ENCODE peak calls at places on chromosomes 5 and 9, in eight cellular contexts. S, R, V, G, E, A, U and K are unnamed samples.

GRCh38 chr5:160159991-160160826 is 41.0 kb upstream of the PWWP2A start:
- DNase-seq in S (no peak), R (no peak), V (no peak), G (no peak), E (no peak), A (no peak), U (no peak), K (no peak)

GRCh38 chr5:142871880-142872200 is 101.7 kb downstream of the ARHGAP26 start:
- DNase-seq in S (peak), R (no peak), V (no peak), G (no peak), E (no peak), A (no peak), U (no peak), K (no peak)

GRCh38 chr9:79012561-79012960 is 559.2 kb upstream of the TLE4 start:
- DNase-seq in S (no peak), R (no peak), V (no peak), G (no peak), E (no peak), A (no peak), U (no peak), K (no peak)

GRCh38 chr5:149581192-149581861 is at the start of gene ARHGEF37:
- DNase-seq in S (peak), R (peak), V (peak), G (peak), E (peak), A (peak), U (peak), K (peak)

GRCh38 chr9:134707031-134707680 is 65.6 kb downstream of the COL5A1 start:
- DNase-seq in S (no peak), R (peak), V (peak), G (peak), E (no peak), A (no peak), U (peak), K (no peak)

GRCh38 chr5:139708877-139709586 is 60.9 kb downstream of the CXXC5 start:
- DNase-seq in S (peak), R (peak), V (no peak), G (peak), E (no peak), A (no peak), U (no peak), K (no peak)

GRCh38 chr5:125083932-125084331 is 337.5 kb upstream of the ZNF608 start:
- DNase-seq in S (no peak), R (no peak), V (no peak), G (no peak), E (no peak), A (no peak), U (no peak), K (no peak)

GRCh38 chr5:112757468-112758208 is 20.0 kb downstream of the APC start:
- DNase-seq in S (no peak), R (no peak), V (no peak), G (no peak), E (no peak), A (peak), U (no peak), K (peak)

GRCh38 chr5:56190500-56190899 is 42.6 kb downstream of the ANKRD55 start:
- DNase-seq in S (peak), R (no peak), V (no peak), G (no peak), E (peak), A (peak), U (no peak), K (no peak)

GRCh38 chr5:123099514-123100151 is 10.6 kb downstream of the PRDM6 start:
- DNase-seq in S (peak), R (no peak), V (peak), G (peak), E (no peak), A (no peak), U (no peak), K (no peak)

GRCh38 chr5:40676643-40677333 is 2.9 kb upstream of the PTGER4 start:
- DNase-seq in S (no peak), R (no peak), V (no peak), G (peak), E (no peak), A (no peak), U (no peak), K (no peak)

GRCh38 chr5:163408311-163408923 is 29.0 kb upstream of the CCNG1 start:
- DNase-seq in S (peak), R (no peak), V (peak), G (peak), E (peak), A (peak), U (peak), K (peak)

GRCh38 chr9:105698348-105698747 is 4.0 kb downstream of the TMEM38B start:
- DNase-seq in S (no peak), R (no peak), V (no peak), G (no peak), E (no peak), A (no peak), U (no peak), K (no peak)

GRCh38 chr9:123893831-123894460 is 36.0 kb downstream of the DENND1A start:
- DNase-seq in S (no peak), R (no peak), V (no peak), G (no peak), E (no peak), A (no peak), U (no peak), K (no peak)

GRCh38 chr5:108212775-108213346 is 169.0 kb downstream of the FBXL17 start:
- DNase-seq in S (peak), R (no peak), V (no peak), G (no peak), E (no peak), A (no peak), U (no peak), K (no peak)

GRCh38 chr9:95043826-95044225 is 273.7 kb downstream of the FANCC start:
- DNase-seq in S (no peak), R (no peak), V (no peak), G (no peak), E (no peak), A (no peak), U (no peak), K (no peak)

GRCh38 chr5:60395712-60396329 is 304.1 kb downstream of the DEPDC1B start:
- DNase-seq in S (no peak), R (no peak), V (no peak), G (no peak), E (no peak), A (no peak), U (no peak), K (no peak)

GRCh38 chr5:135811007-135811406 is 23.5 kb upstream of the SLC25A48 start:
- DNase-seq in S (no peak), R (no peak), V (no peak), G (no peak), E (no peak), A (no peak), U (no peak), K (no peak)

GRCh38 chr5:41510176-41510831 is at the start of gene PLCXD3:
- DNase-seq in S (peak), R (peak), V (peak), G (peak), E (no peak), A (no peak), U (peak), K (no peak)

GRCh38 chr5:74054139-74054538 is 428.1 kb downstream of the ARHGEF28 start:
- DNase-seq in S (no peak), R (no peak), V (no peak), G (no peak), E (no peak), A (no peak), U (no peak), K (no peak)

GRCh38 chr5:14771972-14772371 is 99.6 kb downstream of the ANKH start:
- DNase-seq in S (no peak), R (no peak), V (no peak), G (no peak), E (no peak), A (no peak), U (no peak), K (no peak)

GRCh38 chr9:98367371-98367900 is 112.0 kb upstream of the TBC1D2 start:
- DNase-seq in S (no peak), R (no peak), V (no peak), G (no peak), E (no peak), A (no peak), U (no peak), K (no peak)

GRCh38 chr9:32502996-32503395 is 23.0 kb downstream of the RIGI start:
- DNase-seq in S (no peak), R (no peak), V (no peak), G (no peak), E (no peak), A (no peak), U (no peak), K (no peak)

GRCh38 chr5:163506726-163507125 is 1.3 kb downstream of the MAT2B start:
- DNase-seq in S (no peak), R (no peak), V (no peak), G (no peak), E (no peak), A (no peak), U (no peak), K (no peak)

GRCh38 chr5:80695666-80696065 is 40.9 kb upstream of the DHFR start:
- DNase-seq in S (no peak), R (no peak), V (no peak), G (no peak), E (no peak), A (no peak), U (no peak), K (no peak)

GRCh38 chr5:177383181-177383580 is 1.1 kb upstream of the SLC34A1 start:
- DNase-seq in S (no peak), R (no peak), V (no peak), G (no peak), E (no peak), A (no peak), U (no peak), K (no peak)

GRCh38 chr9:38044706-38045105 is 24.3 kb downstream of the SHB start:
- DNase-seq in S (no peak), R (peak), V (no peak), G (no peak), E (no peak), A (no peak), U (no peak), K (no peak)

GRCh38 chr9:108394726-108395125 is 461.1 kb downstream of the ACTL7B start:
- DNase-seq in S (no peak), R (no peak), V (no peak), G (no peak), E (no peak), A (no peak), U (no peak), K (no peak)

GRCh38 chr9:108673386-108673785 is 182.4 kb downstream of the ACTL7B start:
- DNase-seq in S (no peak), R (no peak), V (no peak), G (no peak), E (no peak), A (no peak), U (peak), K (no peak)

GRCh38 chr5:173590436-173591299 is 25.8 kb downstream of the BOD1 start:
- DNase-seq in S (no peak), R (no peak), V (no peak), G (peak), E (no peak), A (no peak), U (no peak), K (no peak)

GRCh38 chr5:66542728-66543127 is 53.5 kb upstream of the MAST4 start:
- DNase-seq in S (no peak), R (no peak), V (no peak), G (no peak), E (no peak), A (no peak), U (no peak), K (no peak)
- H3K4me3 ChIP-seq in S (no peak), R (no peak), V (no peak), G (no peak), E (no peak), A (no peak), U (no peak), K (no peak)

GRCh38 chr5:175729829-175730277 is 72.0 kb downstream of the HRH2 start:
- DNase-seq in S (peak), R (peak), V (peak), G (peak), E (peak), A (peak), U (peak), K (peak)
- H3K27ac ChIP-seq in S (no peak), R (no peak), V (no peak), G (no peak), E (no peak), A (no peak), U (no peak), K (no peak)

GRCh38 chr9:109903515-109904138 is 123.6 kb downstream of the PALM2AKAP2 start:
- DNase-seq in S (no peak), R (no peak), V (peak), G (peak), E (no peak), A (peak), U (no peak), K (peak)
- H3K4me3 ChIP-seq in S (no peak), R (no peak), V (no peak), G (no peak), E (no peak), A (no peak), U (no peak), K (no peak)

GRCh38 chr5:96292582-96293247 is 140.3 kb downstream of the PCSK1 start:
- DNase-seq in S (no peak), R (no peak), V (no peak), G (no peak), E (no peak), A (no peak), U (peak), K (no peak)

GRCh38 chr5:96293966-96294886 is 138.8 kb downstream of the PCSK1 start:
- DNase-seq in S (no peak), R (no peak), V (no peak), G (no peak), E (no peak), A (no peak), U (no peak), K (no peak)

GRCh38 chr5:96297290-96297689 is 135.8 kb downstream of the PCSK1 start:
- DNase-seq in S (no peak), R (no peak), V (no peak), G (no peak), E (no peak), A (no peak), U (no peak), K (no peak)

GRCh38 chr5:96297867-96298266 is 135.2 kb downstream of the PCSK1 start:
- DNase-seq in S (no peak), R (no peak), V (no peak), G (no peak), E (no peak), A (no peak), U (no peak), K (no peak)

GRCh38 chr5:96294887-96295209 is 138.2 kb downstream of the PCSK1 start:
- DNase-seq in S (no peak), R (no peak), V (no peak), G (no peak), E (no peak), A (no peak), U (no peak), K (no peak)
- H3K27ac ChIP-seq in S (no peak), R (no peak), V (no peak), G (peak), E (no peak), A (no peak), U (peak), K (no peak)

GRCh38 chr5:23012842-23013241 is 159.7 kb upstream of the CDH12 start:
- DNase-seq in S (no peak), R (no peak), V (no peak), G (no peak), E (no peak), A (no peak), U (no peak), K (no peak)

GRCh38 chr5:23014817-23015216 is 161.7 kb upstream of the CDH12 start:
- DNase-seq in S (no peak), R (no peak), V (no peak), G (no peak), E (no peak), A (no peak), U (no peak), K (no peak)

GRCh38 chr5:23013395-23013994 is 160.4 kb upstream of the CDH12 start:
- DNase-seq in S (no peak), R (no peak), V (no peak), G (no peak), E (no peak), A (no peak), U (no peak), K (no peak)

GRCh38 chr5:23014251-23014650 is 161.1 kb upstream of the CDH12 start:
- DNase-seq in S (no peak), R (no peak), V (no peak), G (no peak), E (no peak), A (no peak), U (no peak), K (no peak)
- H3K4me3 ChIP-seq in S (no peak), R (no peak), V (no peak), G (no peak), E (no peak), A (no peak), U (no peak), K (no peak)

DNA sequence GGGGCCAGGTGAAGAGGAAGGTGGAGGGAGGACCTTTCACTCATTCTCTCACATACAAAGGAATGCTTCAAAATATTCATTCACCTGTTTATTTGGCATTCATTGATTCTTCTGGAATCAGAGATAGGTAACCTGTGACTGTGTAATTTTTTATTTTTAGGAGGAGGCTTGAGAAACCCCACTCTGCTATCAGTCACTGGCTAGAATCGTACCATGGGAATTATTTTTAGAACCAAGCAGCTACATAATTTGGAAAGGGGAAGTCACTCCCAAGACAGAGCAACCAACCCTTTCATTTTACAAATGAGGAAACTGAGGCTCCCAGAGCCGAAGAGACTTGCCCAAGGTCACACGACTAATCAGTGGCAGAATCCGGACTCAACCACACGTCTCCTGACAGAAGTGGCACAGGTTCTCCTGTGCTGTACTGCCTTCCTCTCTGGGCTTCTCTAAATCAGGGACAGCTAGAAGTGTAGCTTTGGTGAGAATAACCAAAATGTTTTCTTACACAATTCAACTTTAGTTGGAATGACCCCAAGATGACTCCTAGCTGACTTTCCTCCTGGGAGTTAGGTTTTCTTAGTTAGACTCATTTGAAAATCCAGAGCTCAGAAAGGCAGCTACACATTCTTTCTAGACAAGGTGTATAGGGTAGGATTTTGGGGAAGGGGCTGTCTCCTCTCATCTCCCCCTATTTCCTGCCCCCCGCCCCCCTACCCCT is 264.3 kb upstream of the PANK3 start:
- DNase-seq in S (no peak), R (no peak), V (no peak), G (no peak), E (no peak), A (no peak), U (no peak), K (no peak)
- H3K27ac ChIP-seq in S (no peak), R (no peak), V (no peak), G (peak), E (no peak), A (no peak), U (peak), K (no peak)

GRCh38 chr5:164663223-164663989 is 1158.0 kb downstream of the MAT2B start:
- DNase-seq in S (no peak), R (no peak), V (no peak), G (no peak), E (no peak), A (no peak), U (no peak), K (no peak)
- H3K4me3 ChIP-seq in S (no peak), R (no peak), V (no peak), G (no peak), E (no peak), A (no peak), U (no peak), K (no peak)

GRCh38 chr5:32264954-32265572 is 47.7 kb downstream of the MTMR12 start:
- DNase-seq in S (no peak), R (no peak), V (no peak), G (no peak), E (no peak), A (no peak), U (no peak), K (no peak)
- H3K27ac ChIP-seq in S (no peak), R (no peak), V (no peak), G (no peak), E (no peak), A (no peak), U (no peak), K (no peak)